ENCODE peak calls at places on chromosome 13, in nine cellular contexts. One of them, this sample, is unnamed. For H3K4me1, the result is how much of the 10 kb centered on the place peaks cover.

GRCh38 chr13:46535822-46536221 is 17.1 kb upstream of the LRCH1 start:
- DNase-seq in right cardiac atrium: no peak
- DNase-seq in neuronal stem cell: no peak
- DNase-seq in naive thymus-derived CD4-positive, alpha-beta T cell: no peak
- DNase-seq in ovary: no peak
- DNase-seq in cardiac muscle cell: no peak
- DNase-seq in heart left ventricle: no peak
- DNase-seq in neural progenitor cell: no peak
- DNase-seq in mammary epithelial cell: no peak
- DNase-seq in this sample: no peak

GRCh38 chr13:31887311-31887710 is 144.3 kb upstream of the FRY start:
- DNase-seq in neuronal stem cell: no peak
- DNase-seq in naive thymus-derived CD4-positive, alpha-beta T cell: no peak
- DNase-seq in mammary epithelial cell: no peak
- DNase-seq in cardiac muscle cell: peak
- DNase-seq in neural progenitor cell: no peak
- DNase-seq in ovary: no peak
- DNase-seq in right cardiac atrium: no peak
- DNase-seq in heart left ventricle: no peak
- DNase-seq in this sample: no peak

GRCh38 chr13:32446778-32447465 is 19.0 kb upstream of the N4BP2L1 start:
- DNase-seq in cardiac muscle cell: peak
- DNase-seq in neuronal stem cell: no peak
- DNase-seq in right cardiac atrium: no peak
- DNase-seq in ovary: no peak
- DNase-seq in heart left ventricle: no peak
- DNase-seq in mammary epithelial cell: no peak
- DNase-seq in naive thymus-derived CD4-positive, alpha-beta T cell: no peak
- DNase-seq in neural progenitor cell: no peak
- DNase-seq in this sample: no peak

GRCh38 chr13:92843549-92843948 is 383.1 kb upstream of the GPC6 start:
- DNase-seq in mammary epithelial cell: peak
- DNase-seq in heart left ventricle: no peak
- DNase-seq in naive thymus-derived CD4-positive, alpha-beta T cell: no peak
- DNase-seq in cardiac muscle cell: peak
- DNase-seq in neural progenitor cell: no peak
- DNase-seq in neuronal stem cell: no peak
- DNase-seq in ovary: no peak
- DNase-seq in right cardiac atrium: no peak
- DNase-seq in this sample: no peak

GRCh38 chr13:93416943-93417342 is 190.3 kb downstream of the GPC6 start:
- DNase-seq in neural progenitor cell: no peak
- DNase-seq in cardiac muscle cell: no peak
- DNase-seq in mammary epithelial cell: no peak
- DNase-seq in neuronal stem cell: no peak
- DNase-seq in right cardiac atrium: no peak
- DNase-seq in ovary: no peak
- DNase-seq in heart left ventricle: no peak
- DNase-seq in naive thymus-derived CD4-positive, alpha-beta T cell: no peak
- DNase-seq in this sample: no peak

GRCh38 chr13:23159205-23159586 is 21.6 kb upstream of the SGCG start:
- DNase-seq in cardiac muscle cell: peak
- DNase-seq in neural progenitor cell: peak
- DNase-seq in mammary epithelial cell: no peak
- DNase-seq in neuronal stem cell: peak
- DNase-seq in heart left ventricle: no peak
- DNase-seq in ovary: no peak
- DNase-seq in right cardiac atrium: peak
- DNase-seq in naive thymus-derived CD4-positive, alpha-beta T cell: no peak
- DNase-seq in this sample: peak

GRCh38 chr13:51697181-51697580 is 106.8 kb downstream of the DHRS12 start:
- DNase-seq in ovary: no peak
- DNase-seq in right cardiac atrium: no peak
- DNase-seq in mammary epithelial cell: no peak
- DNase-seq in naive thymus-derived CD4-positive, alpha-beta T cell: no peak
- DNase-seq in neural progenitor cell: no peak
- DNase-seq in neuronal stem cell: no peak
- DNase-seq in cardiac muscle cell: no peak
- DNase-seq in heart left ventricle: no peak
- DNase-seq in this sample: no peak

GRCh38 chr13:101424381-101425155 is 8.3 kb upstream of the NALCN start:
- DNase-seq in neural progenitor cell: no peak
- DNase-seq in naive thymus-derived CD4-positive, alpha-beta T cell: no peak
- DNase-seq in heart left ventricle: no peak
- DNase-seq in mammary epithelial cell: peak
- DNase-seq in cardiac muscle cell: peak
- DNase-seq in right cardiac atrium: peak
- DNase-seq in neuronal stem cell: no peak
- DNase-seq in ovary: no peak
- DNase-seq in this sample: no peak

GRCh38 chr13:27854606-27855005 is 62.3 kb downstream of the GSX1 start:
- DNase-seq in mammary epithelial cell: no peak
- DNase-seq in neuronal stem cell: no peak
- DNase-seq in right cardiac atrium: no peak
- DNase-seq in heart left ventricle: no peak
- DNase-seq in cardiac muscle cell: no peak
- DNase-seq in ovary: no peak
- DNase-seq in neural progenitor cell: no peak
- DNase-seq in naive thymus-derived CD4-positive, alpha-beta T cell: no peak
- DNase-seq in this sample: no peak

GRCh38 chr13:75359266-75359665 is 122.7 kb downstream of the TBC1D4 start:
- DNase-seq in neuronal stem cell: no peak
- DNase-seq in cardiac muscle cell: peak
- DNase-seq in mammary epithelial cell: peak
- DNase-seq in ovary: no peak
- DNase-seq in heart left ventricle: no peak
- DNase-seq in neural progenitor cell: peak
- DNase-seq in right cardiac atrium: no peak
- DNase-seq in naive thymus-derived CD4-positive, alpha-beta T cell: no peak
- DNase-seq in this sample: no peak

GRCh38 chr13:27419333-27419732 is 5.1 kb upstream of the GTF3A start:
- DNase-seq in mammary epithelial cell: peak
- DNase-seq in ovary: no peak
- DNase-seq in cardiac muscle cell: no peak
- DNase-seq in neuronal stem cell: no peak
- DNase-seq in heart left ventricle: no peak
- DNase-seq in naive thymus-derived CD4-positive, alpha-beta T cell: no peak
- DNase-seq in neural progenitor cell: no peak
- DNase-seq in right cardiac atrium: no peak
- DNase-seq in this sample: no peak

GRCh38 chr13:103349664-103350063 is 283.4 kb upstream of the SLC10A2 start:
- DNase-seq in neural progenitor cell: no peak
- DNase-seq in naive thymus-derived CD4-positive, alpha-beta T cell: no peak
- DNase-seq in heart left ventricle: no peak
- DNase-seq in right cardiac atrium: no peak
- DNase-seq in neuronal stem cell: no peak
- DNase-seq in cardiac muscle cell: no peak
- DNase-seq in ovary: no peak
- DNase-seq in mammary epithelial cell: no peak
- DNase-seq in this sample: no peak

GRCh38 chr13:75312884-75313520 is 169.0 kb downstream of the TBC1D4 start:
- DNase-seq in neural progenitor cell: no peak
- DNase-seq in right cardiac atrium: no peak
- DNase-seq in heart left ventricle: no peak
- DNase-seq in mammary epithelial cell: no peak
- DNase-seq in ovary: no peak
- DNase-seq in naive thymus-derived CD4-positive, alpha-beta T cell: no peak
- DNase-seq in neuronal stem cell: no peak
- DNase-seq in cardiac muscle cell: no peak
- DNase-seq in this sample: no peak

GRCh38 chr13:21670883-21671792 is at the start of gene FGF9:
- DNase-seq in heart left ventricle: peak
- DNase-seq in mammary epithelial cell: peak
- DNase-seq in neuronal stem cell: peak
- DNase-seq in ovary: peak
- DNase-seq in naive thymus-derived CD4-positive, alpha-beta T cell: peak
- DNase-seq in neural progenitor cell: peak
- DNase-seq in right cardiac atrium: peak
- DNase-seq in cardiac muscle cell: peak
- DNase-seq in this sample: no peak

GRCh38 chr13:113129921-113130750 is 7.5 kb downstream of the F10 start:
- DNase-seq in naive thymus-derived CD4-positive, alpha-beta T cell: no peak
- DNase-seq in ovary: no peak
- DNase-seq in right cardiac atrium: peak
- DNase-seq in neural progenitor cell: no peak
- DNase-seq in mammary epithelial cell: no peak
- DNase-seq in cardiac muscle cell: peak
- DNase-seq in neuronal stem cell: no peak
- DNase-seq in heart left ventricle: peak
- DNase-seq in this sample: no peak

GRCh38 chr13:75151081-75151643 is 330.8 kb downstream of the TBC1D4 start:
- DNase-seq in neural progenitor cell: no peak
- DNase-seq in cardiac muscle cell: peak
- DNase-seq in mammary epithelial cell: no peak
- DNase-seq in right cardiac atrium: no peak
- DNase-seq in heart left ventricle: no peak
- DNase-seq in ovary: no peak
- DNase-seq in neuronal stem cell: no peak
- DNase-seq in naive thymus-derived CD4-positive, alpha-beta T cell: no peak
- DNase-seq in this sample: no peak

GRCh38 chr13:77034883-77035282 is 7.9 kb upstream of the FBXL3 start:
- DNase-seq in naive thymus-derived CD4-positive, alpha-beta T cell: no peak
- DNase-seq in neural progenitor cell: no peak
- DNase-seq in heart left ventricle: no peak
- DNase-seq in neuronal stem cell: no peak
- DNase-seq in cardiac muscle cell: no peak
- DNase-seq in right cardiac atrium: no peak
- DNase-seq in ovary: no peak
- DNase-seq in mammary epithelial cell: peak
- DNase-seq in this sample: no peak

GRCh38 chr13:94829201-94829600 is 116.9 kb upstream of the SOX21 start:
- DNase-seq in right cardiac atrium: no peak
- DNase-seq in mammary epithelial cell: no peak
- DNase-seq in ovary: no peak
- DNase-seq in cardiac muscle cell: no peak
- DNase-seq in neural progenitor cell: peak
- DNase-seq in heart left ventricle: no peak
- DNase-seq in neuronal stem cell: peak
- DNase-seq in naive thymus-derived CD4-positive, alpha-beta T cell: no peak
- DNase-seq in this sample: no peak

GRCh38 chr13:38090913-38091312 is 221.3 kb upstream of the TRPC4 start:
- DNase-seq in naive thymus-derived CD4-positive, alpha-beta T cell: no peak
- DNase-seq in neural progenitor cell: peak
- DNase-seq in ovary: no peak
- DNase-seq in mammary epithelial cell: no peak
- DNase-seq in neuronal stem cell: no peak
- DNase-seq in cardiac muscle cell: no peak
- DNase-seq in heart left ventricle: no peak
- DNase-seq in right cardiac atrium: no peak
- DNase-seq in this sample: no peak

GRCh38 chr13:26340812-26341211 is 86.9 kb downstream of the CDK8 start:
- DNase-seq in neural progenitor cell: no peak
- DNase-seq in naive thymus-derived CD4-positive, alpha-beta T cell: no peak
- DNase-seq in neuronal stem cell: no peak
- DNase-seq in ovary: no peak
- DNase-seq in heart left ventricle: no peak
- DNase-seq in cardiac muscle cell: peak
- DNase-seq in mammary epithelial cell: no peak
- DNase-seq in right cardiac atrium: no peak
- DNase-seq in this sample: no peak

GRCh38 chr13:106569233-106570095 is 1.5 kb upstream of the ARGLU1 start:
- DNase-seq in mammary epithelial cell: peak
- DNase-seq in neural progenitor cell: no peak
- DNase-seq in naive thymus-derived CD4-positive, alpha-beta T cell: no peak
- DNase-seq in heart left ventricle: no peak
- DNase-seq in neuronal stem cell: no peak
- DNase-seq in ovary: no peak
- DNase-seq in cardiac muscle cell: no peak
- DNase-seq in right cardiac atrium: no peak
- DNase-seq in this sample: no peak

GRCh38 chr13:35887028-35887666 is 244.0 kb downstream of the DCLK1 start:
- DNase-seq in right cardiac atrium: no peak
- DNase-seq in ovary: no peak
- DNase-seq in neuronal stem cell: no peak
- DNase-seq in neural progenitor cell: no peak
- DNase-seq in cardiac muscle cell: no peak
- DNase-seq in mammary epithelial cell: no peak
- DNase-seq in heart left ventricle: no peak
- DNase-seq in naive thymus-derived CD4-positive, alpha-beta T cell: no peak
- DNase-seq in this sample: no peak

GRCh38 chr13:39816936-39817335 is 161.5 kb downstream of the COG6 start:
- DNase-seq in naive thymus-derived CD4-positive, alpha-beta T cell: no peak
- DNase-seq in right cardiac atrium: no peak
- DNase-seq in neural progenitor cell: no peak
- DNase-seq in cardiac muscle cell: no peak
- DNase-seq in neuronal stem cell: no peak
- DNase-seq in heart left ventricle: no peak
- DNase-seq in mammary epithelial cell: no peak
- DNase-seq in ovary: no peak
- DNase-seq in this sample: no peak
- H3K27ac ChIP-seq in naive thymus-derived CD4-positive, alpha-beta T cell: no peak
- H3K27ac ChIP-seq in right cardiac atrium: no peak
- H3K27ac ChIP-seq in neural progenitor cell: no peak
- H3K27ac ChIP-seq in cardiac muscle cell: no peak
- H3K27ac ChIP-seq in neuronal stem cell: no peak
- H3K27ac ChIP-seq in heart left ventricle: no peak
- H3K27ac ChIP-seq in mammary epithelial cell: no peak
- H3K27ac ChIP-seq in ovary: peak
- H3K27ac ChIP-seq in this sample: no peak

GRCh38 chr13:40530961-40531360 is 135.5 kb downstream of the FOXO1 start:
- DNase-seq in mammary epithelial cell: no peak
- DNase-seq in heart left ventricle: no peak
- DNase-seq in neural progenitor cell: no peak
- DNase-seq in ovary: no peak
- DNase-seq in naive thymus-derived CD4-positive, alpha-beta T cell: no peak
- DNase-seq in cardiac muscle cell: no peak
- DNase-seq in right cardiac atrium: no peak
- DNase-seq in neuronal stem cell: no peak
- DNase-seq in this sample: no peak
- H3K4me1 ChIP-seq in mammary epithelial cell: under half
- H3K4me1 ChIP-seq in heart left ventricle: under half
- H3K4me1 ChIP-seq in neural progenitor cell: under half
- H3K4me1 ChIP-seq in ovary: under half
- H3K4me1 ChIP-seq in naive thymus-derived CD4-positive, alpha-beta T cell: under half
- H3K4me1 ChIP-seq in cardiac muscle cell: under half
- H3K4me1 ChIP-seq in right cardiac atrium: under half
- H3K4me1 ChIP-seq in neuronal stem cell: under half
- H3K4me1 ChIP-seq in this sample: under half

DNA sequence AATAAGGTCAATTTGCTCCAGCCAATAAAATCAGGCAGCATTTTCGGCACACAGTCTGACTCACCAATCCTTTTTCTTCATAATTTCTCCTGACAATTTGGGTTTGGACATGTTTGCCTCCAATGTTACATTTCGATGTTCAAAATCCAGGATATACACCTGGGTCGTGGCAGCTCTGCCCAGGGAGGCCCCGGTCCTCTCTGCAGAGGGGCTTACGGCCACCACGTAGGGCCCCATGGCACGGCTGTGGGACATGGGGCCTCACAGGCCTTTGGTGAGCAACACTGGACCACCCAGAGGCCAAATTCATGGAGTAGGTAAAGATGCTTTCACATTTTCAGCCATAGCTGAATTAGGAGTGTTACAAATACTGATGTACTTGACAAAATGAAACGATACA is 25.4 kb downstream of the IRS2 start:
- DNase-seq in naive thymus-derived CD4-positive, alpha-beta T cell: no peak
- DNase-seq in cardiac muscle cell: no peak
- DNase-seq in right cardiac atrium: no peak
- DNase-seq in ovary: no peak
- DNase-seq in neural progenitor cell: no peak
- DNase-seq in mammary epithelial cell: no peak
- DNase-seq in neuronal stem cell: no peak
- DNase-seq in heart left ventricle: no peak
- DNase-seq in this sample: no peak
- H3K27ac ChIP-seq in naive thymus-derived CD4-positive, alpha-beta T cell: no peak
- H3K27ac ChIP-seq in cardiac muscle cell: no peak
- H3K27ac ChIP-seq in right cardiac atrium: no peak
- H3K27ac ChIP-seq in ovary: no peak
- H3K27ac ChIP-seq in neural progenitor cell: no peak
- H3K27ac ChIP-seq in mammary epithelial cell: no peak
- H3K27ac ChIP-seq in neuronal stem cell: no peak
- H3K27ac ChIP-seq in heart left ventricle: no peak
- H3K27ac ChIP-seq in this sample: no peak

GRCh38 chr13:43046259-43046658 is 22.9 kb downstream of the DNAJC15 start:
- DNase-seq in cardiac muscle cell: no peak
- DNase-seq in neuronal stem cell: no peak
- DNase-seq in mammary epithelial cell: no peak
- DNase-seq in naive thymus-derived CD4-positive, alpha-beta T cell: no peak
- DNase-seq in right cardiac atrium: no peak
- DNase-seq in neural progenitor cell: no peak
- DNase-seq in ovary: no peak
- DNase-seq in heart left ventricle: no peak
- DNase-seq in this sample: no peak
- H3K4me1 ChIP-seq in cardiac muscle cell: under half
- H3K4me1 ChIP-seq in neuronal stem cell: under half
- H3K4me1 ChIP-seq in mammary epithelial cell: under half
- H3K4me1 ChIP-seq in naive thymus-derived CD4-positive, alpha-beta T cell: under half
- H3K4me1 ChIP-seq in right cardiac atrium: under half
- H3K4me1 ChIP-seq in neural progenitor cell: under half
- H3K4me1 ChIP-seq in ovary: under half
- H3K4me1 ChIP-seq in heart left ventricle: under half
- H3K4me1 ChIP-seq in this sample: under half

This sample was measured in tibial nerve.